ENCODE peak calls at places on chromosomes 11 and 22, in seven cellular contexts. Q is IMR-90, Y is neuronal stem cell, K is H9, J is H1, E is trophoblast cell, X is mesendoderm. H is an unnamed sample.

GRCh38 chr22:26763633-26764295 is 106.4 kb downstream of the MIAT start:
- DNase-seq in K (no peak), X (no peak), Y (no peak), E (no peak), Q (peak), J (no peak), H (peak)

GRCh38 chr11:11482726-11483125 is 129.7 kb upstream of the CSNK2A3 start:
- DNase-seq in X (no peak), J (no peak), K (no peak), Y (no peak), E (no peak), Q (peak), H (no peak)

GRCh38 chr22:28440517-28441366 is 238.9 kb downstream of the TTC28 start:
- DNase-seq in X (no peak), Y (no peak), K (no peak), J (no peak), E (no peak), Q (peak), H (peak)

GRCh38 chr11:66336234-66337102 is at the start of gene RIN1:
- DNase-seq in E (peak), J (peak), X (peak), Q (peak), K (peak), Y (no peak), H (peak)

GRCh38 chr22:29126670-29127069 is 53.8 kb downstream of the KREMEN1 start:
- DNase-seq in Q (no peak), X (no peak), E (no peak), Y (no peak), J (no peak), K (no peak), H (no peak)

GRCh38 chr22:39434243-39434653 is 22.6 kb upstream of the MGAT3 start:
- DNase-seq in Y (no peak), Q (no peak), E (no peak), J (no peak), X (no peak), K (no peak), H (no peak)

GRCh38 chr11:130738618-130739017 is 177.7 kb downstream of the SNX19 start:
- DNase-seq in J (no peak), E (no peak), K (no peak), Y (no peak), X (no peak), Q (peak), H (peak)

GRCh38 chr11:118915941-118916841 is 9.5 kb downstream of the BCL9L start:
- DNase-seq in J (no peak), E (no peak), K (no peak), Y (no peak), X (no peak), Q (no peak), H (no peak)

GRCh38 chr22:32644252-32645100 is 157.0 kb upstream of the TIMP3 start:
- DNase-seq in X (peak), Y (no peak), J (no peak), K (no peak), E (peak), Q (peak), H (peak)

GRCh38 chr11:130588471-130588870 is 140.0 kb downstream of the ADAMTS15 start:
- DNase-seq in K (no peak), X (no peak), Y (no peak), E (no peak), Q (no peak), J (no peak), H (no peak)

GRCh38 chr22:50190182-50190951 is 4.7 kb downstream of the TRABD start:
- DNase-seq in K (peak), J (peak), Y (no peak), X (peak), Q (no peak), E (peak), H (peak)

GRCh38 chr11:114183041-114183511 is 113.1 kb upstream of the NNMT start:
- DNase-seq in E (no peak), X (no peak), Q (no peak), K (no peak), Y (no peak), J (no peak), H (peak)

GRCh38 chr11:134024420-134025085 is 44.3 kb upstream of the JAM3 start:
- DNase-seq in Y (no peak), E (peak), Q (peak), J (no peak), X (no peak), K (no peak), H (no peak)

GRCh38 chr11:65225284-65226102 is 36.3 kb upstream of the POLA2 start:
- DNase-seq in E (peak), X (peak), K (peak), Y (peak), Q (peak), J (peak), H (peak)

GRCh38 chr11:104858882-104859735 is 39.2 kb downstream of the CASP12 start:
- DNase-seq in Y (no peak), K (no peak), X (no peak), Q (no peak), J (no peak), E (peak), H (peak)

GRCh38 chr22:17267661-17268330 is 48.6 kb upstream of the ADA2 start:
- DNase-seq in E (peak), Q (no peak), K (no peak), X (peak), Y (no peak), J (no peak), H (no peak)

GRCh38 chr11:59174664-59175033 is 2.7 kb downstream of the DTX4 start:
- DNase-seq in J (no peak), Q (peak), X (peak), E (peak), K (no peak), Y (no peak), H (peak)

GRCh38 chr22:21680830-21681565 is 15.2 kb downstream of the PPIL2 start:
- DNase-seq in X (no peak), Q (no peak), J (no peak), E (no peak), Y (no peak), K (no peak), H (no peak)

GRCh38 chr11:23725752-23726151 is 771.1 kb upstream of the LUZP2 start:
- DNase-seq in Y (no peak), E (no peak), K (no peak), Q (no peak), J (no peak), X (peak), H (no peak)

GRCh38 chr11:35523351-35523768 is 2.1 kb downstream of the PAMR1 start:
- DNase-seq in X (no peak), Q (peak), Y (no peak), J (no peak), E (no peak), K (no peak), H (peak)

GRCh38 chr11:111066861-111067260 is 178.7 kb upstream of the POU2AF2 start:
- DNase-seq in J (no peak), E (no peak), Y (no peak), K (no peak), X (no peak), Q (no peak), H (no peak)

GRCh38 chr22:39133871-39134270 is 18.6 kb downstream of the CBX7 start:
- DNase-seq in X (no peak), Q (no peak), E (no peak), K (no peak), J (no peak), Y (no peak), H (no peak)

GRCh38 chr11:61854206-61854875 is 26.2 kb downstream of the FADS2 start:
- DNase-seq in J (no peak), X (no peak), E (no peak), K (peak), Y (no peak), Q (no peak), H (no peak)

GRCh38 chr22:34917239-34917638 is 148.7 kb upstream of the ISX start:
- DNase-seq in Y (no peak), X (no peak), Q (no peak), J (no peak), E (no peak), K (no peak), H (no peak)

GRCh38 chr22:39144101-39144815 is 8.2 kb downstream of the CBX7 start:
- DNase-seq in E (no peak), X (peak), Q (peak), J (no peak), K (peak), Y (no peak), H (peak)

GRCh38 chr11:4455439-4455838 is 6.3 kb downstream of the OR52K2 start:
- DNase-seq in Q (no peak), J (no peak), E (peak), K (no peak), Y (no peak), X (no peak), H (no peak)

GRCh38 chr11:44659641-44660040 is 67.1 kb upstream of the TSPAN18 start:
- DNase-seq in E (no peak), J (no peak), Y (no peak), K (no peak), Q (no peak), X (no peak), H (no peak)

GRCh38 chr11:119832132-119832531 is 103.1 kb upstream of the NECTIN1 start:
- DNase-seq in Y (no peak), Q (no peak), K (no peak), J (no peak), E (no peak), X (peak), H (no peak)

GRCh38 chr11:115687934-115688333 is 183.7 kb upstream of the CADM1 start:
- DNase-seq in E (no peak), K (no peak), X (no peak), Q (no peak), J (no peak), Y (no peak), H (no peak)

GRCh38 chr22:26590525-26590858 is 560 bp upstream of the TPST2 start:
- DNase-seq in J (no peak), Y (no peak), Q (no peak), K (no peak), E (peak), X (no peak), H (no peak)

GRCh38 chr11:19966927-19967326 is 193.3 kb downstream of the DBX1 start:
- DNase-seq in K (no peak), Y (no peak), X (no peak), Q (no peak), J (no peak), E (no peak), H (no peak)

GRCh38 chr11:79308429-79308828 is 132.4 kb downstream of the TENM4 start:
- DNase-seq in J (no peak), X (no peak), Q (no peak), K (no peak), E (no peak), Y (no peak), H (no peak)

GRCh38 chr22:36383110-36383581 is 4.6 kb downstream of the MYH9 start:
- DNase-seq in E (no peak), J (no peak), X (no peak), K (no peak), Y (no peak), Q (peak), H (peak)

DNA sequence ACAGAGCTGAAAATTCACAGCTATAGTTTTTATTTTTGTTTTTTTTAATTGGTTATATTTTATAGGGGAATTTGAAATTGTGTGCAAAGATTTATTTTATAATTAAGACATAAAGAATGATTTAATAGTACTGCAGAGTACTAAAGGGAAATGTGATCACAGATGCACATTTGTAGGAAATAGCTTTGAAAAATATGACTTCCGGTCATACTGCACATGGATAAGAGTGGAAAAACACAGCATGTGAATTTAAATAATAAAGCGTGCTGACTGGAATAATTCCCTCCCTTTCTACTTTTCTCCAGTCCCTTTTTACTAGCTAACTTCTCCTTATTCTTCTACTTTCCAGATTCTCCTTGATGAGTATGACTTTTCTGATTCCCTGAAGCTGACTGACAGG is 238.3 kb upstream of the CTSC start:
- DNase-seq in Y (no peak), J (no peak), K (no peak), Q (no peak), X (no peak), E (no peak), H (no peak)
- H2BK120ac ChIP-seq in Y (no peak), J (no peak), K (no peak), Q (no peak), X (no peak), E (no peak), H (no peak)

GRCh38 chr22:19982991-19983578 is 33.5 kb downstream of the ARVCF start:
- DNase-seq in E (no peak), Y (no peak), J (no peak), X (no peak), K (no peak), Q (no peak), H (no peak)

GRCh38 chr22:19983701-19984100 is 32.9 kb downstream of the ARVCF start:
- DNase-seq in X (no peak), J (no peak), Y (no peak), Q (no peak), E (no peak), K (no peak), H (no peak)

GRCh38 chr22:19981171-19981960 is 35.3 kb downstream of the ARVCF start:
- DNase-seq in X (no peak), E (no peak), K (no peak), Q (no peak), J (no peak), Y (no peak), H (no peak)

GRCh38 chr22:19980766-19981165 is 35.9 kb downstream of the ARVCF start:
- DNase-seq in Q (no peak), Y (no peak), J (no peak), E (no peak), K (no peak), X (no peak), H (no peak)

GRCh38 chr22:19981961-19982920 is 34.4 kb downstream of the ARVCF start:
- DNase-seq in J (no peak), E (no peak), Q (no peak), X (no peak), K (no peak), Y (no peak), H (no peak)
- H2BK120ac ChIP-seq in J (no peak), E (no peak), Q (no peak), X (no peak), K (no peak), Y (no peak), H (no peak)

DNA sequence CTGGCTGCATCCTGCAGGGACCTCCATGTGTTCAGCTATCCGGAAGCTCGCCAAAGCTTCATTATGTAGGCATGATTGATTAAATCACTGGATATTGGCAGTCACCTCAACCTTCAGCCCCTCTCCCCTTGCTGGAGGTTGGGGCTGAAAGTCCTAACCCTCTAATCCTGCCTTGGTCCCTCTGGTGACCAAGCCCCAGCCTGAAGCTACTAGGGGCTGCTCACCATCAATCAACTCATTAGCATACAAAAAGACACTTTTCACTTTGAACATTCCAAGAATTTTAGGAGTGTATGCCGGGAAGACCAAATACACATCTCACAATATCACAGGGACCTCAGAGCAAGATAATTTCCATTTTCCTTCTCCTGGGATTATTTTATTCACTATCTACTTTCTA is 38.8 kb upstream of the TPBGL start:
- DNase-seq in K (no peak), X (peak), Q (no peak), Y (no peak), E (no peak), J (no peak), H (no peak)
- H2BK120ac ChIP-seq in K (no peak), X (no peak), Q (no peak), Y (no peak), E (no peak), J (no peak), H (no peak)

DNA sequence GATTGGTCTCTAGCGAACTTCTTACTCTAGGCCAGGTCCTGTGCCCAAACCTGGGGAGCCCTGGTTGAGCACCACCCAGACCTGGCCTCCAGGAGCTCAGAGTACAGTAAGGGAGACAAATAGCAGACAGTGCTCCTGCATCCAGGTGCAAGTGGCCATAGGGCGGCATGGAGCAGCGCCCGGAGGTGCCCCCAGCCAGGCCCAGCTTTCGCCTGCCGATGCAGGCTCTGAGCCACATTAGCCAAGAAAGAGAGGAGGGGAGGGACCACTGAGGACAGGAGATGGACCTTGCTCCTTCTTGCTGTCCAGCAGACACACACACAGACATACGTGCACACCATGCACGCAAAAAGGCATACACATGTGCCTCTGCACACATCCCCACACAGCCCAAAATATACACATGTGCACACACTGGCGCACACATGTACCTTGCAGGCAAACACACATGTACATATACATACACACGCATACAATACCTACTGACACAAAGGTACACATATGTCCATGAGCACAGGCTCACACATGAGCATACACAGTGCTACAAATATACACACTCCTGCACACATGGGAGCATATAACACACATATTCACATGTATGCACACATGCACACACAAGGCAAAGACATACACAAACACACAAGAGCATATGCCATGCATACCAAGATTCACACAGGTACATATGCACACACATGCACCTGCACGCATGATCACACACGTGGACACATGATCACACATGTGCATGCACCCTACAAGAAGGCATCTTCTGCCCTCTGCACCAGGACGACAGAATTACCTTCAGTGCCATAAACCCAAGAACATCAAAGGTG is 68.8 kb upstream of the FGF3 start:
- DNase-seq in Y (no peak), K (no peak), Q (no peak), E (no peak), J (no peak), X (no peak), H (no peak)
- H2BK120ac ChIP-seq in Y (no peak), K (no peak), Q (no peak), E (no peak), J (no peak), X (no peak), H (no peak)

DNA sequence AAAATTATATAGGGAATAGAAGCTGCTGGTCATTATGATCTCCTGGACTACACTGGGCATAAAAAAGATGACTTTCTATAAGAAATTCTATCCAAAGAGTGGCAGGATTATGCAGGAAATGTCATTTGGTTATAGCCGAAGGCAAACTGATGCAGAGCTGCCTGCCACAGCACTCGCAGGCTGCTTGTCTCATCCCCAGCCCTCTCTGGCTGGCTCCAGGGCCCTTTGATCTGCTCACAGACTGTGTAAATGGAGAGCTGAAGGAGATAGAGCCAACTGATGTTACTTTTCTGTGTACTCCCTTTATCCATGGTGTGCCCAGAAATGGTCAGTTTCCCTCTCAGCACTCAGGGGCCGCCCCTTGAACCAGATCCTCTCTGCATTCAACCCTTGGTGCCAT is 27.6 kb downstream of the TEAD1 start:
- DNase-seq in K (no peak), Q (no peak), Y (no peak), X (no peak), J (no peak), E (no peak), H (no peak)
- H2BK120ac ChIP-seq in K (no peak), Q (no peak), Y (no peak), X (no peak), J (no peak), E (peak), H (no peak)

GRCh38 chr11:33774356-33775063 is at the start of gene FBXO3:
- DNase-seq in E (peak), K (peak), J (peak), X (peak), Y (peak), Q (peak), H (peak)
- H2BK120ac ChIP-seq in E (peak), K (no peak), J (no peak), X (no peak), Y (no peak), Q (peak), H (no peak)